ENCODE peak calls at places on chromosomes 5 and 9, in ten cellular contexts. N, F, O, B, C, Z, H, T, P and R are unnamed samples.

GRCh38 chr9:87270241-87271234 is 227.1 kb upstream of the DAPK1 start:
- DNase-seq in F (peak), C (no peak), P (peak), O (no peak), Z (no peak), N (no peak), T (no peak), B (peak), H (no peak), R (no peak)

GRCh38 chr5:56328753-56329560 is 95.8 kb upstream of the ANKRD55 start:
- DNase-seq in O (no peak), H (peak), Z (no peak), C (no peak), B (peak), N (no peak), P (peak), T (no peak), F (peak), R (no peak)

GRCh38 chr9:114114364-114114763 is 15.3 kb upstream of the KIF12 start:
- DNase-seq in Z (no peak), F (no peak), H (no peak), P (peak), C (no peak), T (no peak), N (no peak), O (no peak), B (no peak), R (no peak)

GRCh38 chr5:163705983-163706771 is 200.8 kb downstream of the MAT2B start:
- DNase-seq in H (no peak), P (peak), F (peak), T (no peak), N (no peak), C (no peak), Z (no peak), O (no peak), B (no peak), R (no peak)

GRCh38 chr5:170960567-170960966 is 98.7 kb downstream of the RANBP17 start:
- DNase-seq in F (peak), H (no peak), T (no peak), B (no peak), C (no peak), N (no peak), O (no peak), Z (no peak), P (peak), R (no peak)

GRCh38 chr9:16884952-16885513 is 14.6 kb upstream of the BNC2 start:
- DNase-seq in C (no peak), F (peak), B (peak), T (no peak), Z (no peak), P (peak), N (no peak), H (no peak), O (no peak), R (no peak)

GRCh38 chr5:151340004-151340403 is 7.4 kb downstream of the SLC36A2 start:
- DNase-seq in H (no peak), Z (no peak), P (no peak), N (no peak), B (no peak), O (no peak), F (no peak), C (no peak), T (no peak), R (no peak)

GRCh38 chr9:8907863-8908262 is 1108.3 kb upstream of the DMAC1 start:
- DNase-seq in N (no peak), F (peak), Z (no peak), C (no peak), H (no peak), T (no peak), O (no peak), P (peak), B (peak), R (no peak)

GRCh38 chr9:13992136-13992798 is 321.7 kb downstream of the NFIB start:
- DNase-seq in C (no peak), N (no peak), B (no peak), P (peak), T (no peak), H (no peak), Z (no peak), F (peak), O (no peak), R (no peak)

GRCh38 chr5:68290260-68290674 is 74.7 kb downstream of the PIK3R1 start:
- DNase-seq in O (no peak), P (peak), C (peak), H (no peak), N (peak), Z (no peak), B (no peak), T (no peak), F (peak), R (no peak)

GRCh38 chr9:135230817-135231520 is 143.5 kb downstream of the OLFM1 start:
- DNase-seq in N (no peak), F (no peak), H (no peak), C (peak), O (no peak), B (no peak), P (no peak), T (no peak), Z (no peak), R (no peak)

GRCh38 chr9:114000671-114001409 is 77.3 kb downstream of the AMBP start:
- DNase-seq in N (no peak), Z (peak), P (no peak), T (no peak), B (no peak), C (no peak), O (no peak), F (no peak), H (peak), R (no peak)

GRCh38 chr9:96596601-96597111 is 23.0 kb downstream of the CDC14B start:
- DNase-seq in C (no peak), Z (no peak), H (no peak), P (no peak), T (no peak), N (no peak), F (no peak), B (no peak), O (no peak), R (no peak)

GRCh38 chr5:52837591-52838001 is 49.9 kb downstream of the ITGA1 start:
- DNase-seq in O (no peak), Z (no peak), B (no peak), C (no peak), H (no peak), P (peak), N (no peak), T (no peak), F (peak), R (no peak)

GRCh38 chr9:97721396-97721795 is 24.3 kb upstream of the XPA start:
- DNase-seq in C (no peak), T (no peak), N (no peak), Z (no peak), P (no peak), H (no peak), F (no peak), O (no peak), B (no peak), R (no peak)

GRCh38 chr5:71601222-71602026 is 14.3 kb downstream of the MCCC2 start:
- DNase-seq in F (peak), P (peak), H (peak), T (no peak), B (peak), N (peak), Z (peak), O (peak), C (peak), R (peak)

GRCh38 chr9:120715331-120715924 is 1.2 kb upstream of the MEGF9 start:
- DNase-seq in Z (peak), B (no peak), H (no peak), N (no peak), P (peak), C (peak), T (no peak), O (peak), F (peak), R (no peak)